ENCODE peak calls at places on chromosomes 3 and 15, in four cellular contexts. X is lung, J is stomach, I is uterus. L is an unnamed sample.

GRCh38 chr15:76976572-76977270 is 18.2 kb upstream of the PSTPIP1 start:
- DNase-seq in X (no peak), J (no peak), I (no peak), L (no peak)

GRCh38 chr3:103918336-103918735 is 1448.4 kb upstream of the ALCAM start:
- DNase-seq in X (no peak), J (no peak), I (no peak), L (no peak)

GRCh38 chr15:45543051-45543450 is 20.5 kb upstream of the SLC30A4 start:
- DNase-seq in X (no peak), J (no peak), I (no peak), L (no peak)

GRCh38 chr3:137263982-137264777 is 306.4 kb downstream of the IL20RB start:
- DNase-seq in X (no peak), J (no peak), I (no peak), L (peak; percentile 15)

GRCh38 chr15:60752973-60753720 is 274.2 kb upstream of the ICE2 start:
- DNase-seq in X (no peak), J (no peak), I (no peak), L (no peak)

GRCh38 chr3:191246628-191247027 is 47.6 kb downstream of the OSTN start:
- DNase-seq in X (no peak), J (no peak), I (no peak), L (no peak)

GRCh38 chr3:105823149-105823866 is 45.5 kb downstream of the CBLB start:
- DNase-seq in X (no peak), J (no peak), I (no peak), L (no peak)

GRCh38 chr3:54374214-54374855 is 252.0 kb downstream of the CACNA2D3 start:
- DNase-seq in X (no peak), J (peak; percentile 55), I (no peak), L (peak; percentile 25)

GRCh38 chr3:159911011-159911663 is 77.5 kb upstream of the IL12A start:
- DNase-seq in X (no peak), J (no peak), I (no peak), L (no peak)

GRCh38 chr3:186432189-186432588 is 70.2 kb upstream of the DGKG start:
- DNase-seq in X (no peak), J (no peak), I (no peak), L (no peak)

GRCh38 chr15:90481023-90481422 is 48.7 kb upstream of the CRTC3 start:
- DNase-seq in X (no peak), J (no peak), I (no peak), L (no peak)

GRCh38 chr3:115623414-115623868 is at the start of gene GAP43:
- DNase-seq in X (no peak), J (no peak), I (peak; percentile 19), L (peak; percentile 39)

GRCh38 chr3:135867911-135868310 is 97.6 kb upstream of the PPP2R3A start:
- DNase-seq in X (no peak), J (no peak), I (no peak), L (no peak)

GRCh38 chr15:71782447-71783165 is 27.7 kb upstream of the NR2E3 start:
- DNase-seq in X (no peak), J (no peak), I (no peak), L (no peak)
- TF ChIP-seq CTCF in X (no peak), J (no peak), I (no peak), L (no peak)

GRCh38 chr15:99712415-99712814 is 20.8 kb downstream of the LYSMD4 start:
- DNase-seq in X (no peak), J (no peak), I (no peak), L (no peak)
- TF ChIP-seq CTCF in X (no peak), J (no peak), I (no peak), L (no peak)

DNA sequence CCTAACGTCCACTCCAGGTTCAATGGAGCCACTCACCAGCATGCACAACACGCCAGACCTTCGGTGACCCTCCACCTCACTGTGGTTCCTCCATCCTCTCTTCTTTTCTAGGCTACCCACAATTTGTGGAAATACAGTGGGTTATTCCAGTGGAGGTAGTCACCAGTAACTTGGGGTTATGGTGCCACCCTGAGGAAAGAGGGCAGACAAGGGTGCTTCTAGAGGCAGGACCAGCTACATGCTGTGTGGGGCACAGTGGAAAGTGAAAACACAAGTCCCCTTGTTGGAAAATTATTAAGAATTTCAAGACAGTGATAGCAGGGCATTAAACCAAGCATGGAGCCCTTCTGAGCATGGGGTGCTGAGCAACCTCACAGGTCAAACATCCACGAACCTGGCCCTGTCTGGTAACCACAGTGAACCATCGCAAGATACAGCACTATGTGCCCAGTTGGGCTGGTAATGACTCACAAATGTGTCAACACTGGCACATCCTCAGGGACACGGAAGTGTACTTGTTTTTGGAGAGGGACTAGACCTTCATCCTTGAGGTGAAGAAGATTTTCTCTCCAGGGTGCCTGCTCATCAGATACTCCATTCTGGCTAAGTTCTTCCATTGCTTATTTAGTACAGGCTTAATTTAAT is 166.7 kb downstream of the STT3B start:
- DNase-seq in X (no peak), J (no peak), I (no peak), L (no peak)
- TF ChIP-seq CTCF in X (no peak), J (no peak), I (no peak), L (no peak)

GRCh38 chr15:63156708-63157065 is 590 bp downstream of the RPS27L start:
- DNase-seq in X (no peak), J (no peak), I (peak; percentile 22), L (peak; percentile 35)

GRCh38 chr15:63157066-63157890 is at the start of gene RPS27L:
- DNase-seq in X (peak; percentile 92), J (peak; percentile 92), I (peak; percentile 88), L (peak; percentile 88)

GRCh38 chr15:63156086-63156707 is 1.1 kb downstream of the RPS27L start:
- DNase-seq in X (no peak), J (no peak), I (no peak), L (no peak)

GRCh38 chr15:63155486-63155885 is 1.8 kb downstream of the RPS27L start:
- DNase-seq in X (no peak), J (no peak), I (no peak), L (no peak)

DNA sequence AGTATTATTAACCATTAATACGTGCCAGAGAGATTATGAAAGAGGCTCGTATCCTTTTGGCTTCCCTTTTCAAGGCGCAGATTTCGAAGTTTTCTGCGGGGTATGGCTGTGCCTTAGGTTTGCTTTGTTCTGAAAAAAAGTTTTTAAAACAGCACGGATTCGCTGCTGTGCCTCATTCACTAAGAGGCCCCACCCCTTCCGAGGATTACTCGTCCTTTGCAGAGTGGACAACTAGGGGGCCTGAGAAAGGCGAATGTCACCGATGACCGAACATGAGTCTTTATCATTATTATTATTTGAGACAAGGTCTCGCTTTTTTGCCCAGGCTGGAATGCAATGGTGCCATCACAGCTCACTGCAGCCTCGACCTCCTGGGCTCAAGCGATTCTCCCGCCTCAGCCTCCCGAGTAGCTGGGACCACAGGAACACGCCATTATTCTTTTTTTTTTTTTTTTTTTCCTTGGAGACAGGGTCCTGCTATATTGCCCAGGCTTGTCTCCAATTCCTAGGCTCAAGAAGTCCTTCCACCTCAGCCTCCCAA is 684 bp upstream of the RPS27L start:
- DNase-seq in X (peak; percentile 35), J (peak; percentile 31), I (peak; percentile 60), L (peak; percentile 49)
- TF ChIP-seq CTCF in X (no peak), J (no peak), I (no peak), L (no peak)